ENCODE peak calls at places on chromosomes 2 and 18, in five cellular contexts. C is SJSA1, T is lower lobe of right lung, A is heart left ventricle, V is cardiac muscle cell. O is an unnamed sample. For H3K4me1, the result is how much of the 10 kb centered on the place peaks cover.

GRCh38 chr2:55620123-55620779 is 2.8 kb upstream of the PPP4R3B start:
- DNase-seq in V (peak), T (no peak), A (no peak), C (no peak), O (peak)

GRCh38 chr2:191014653-191015020 is 666 bp upstream of the STAT1 start:
- DNase-seq in A (no peak), C (no peak), V (no peak), T (no peak), O (no peak)

GRCh38 chr2:37080231-37080630 is 3.9 kb downstream of the HEATR5B start:
- DNase-seq in V (no peak), A (no peak), C (no peak), T (no peak), O (no peak)

GRCh38 chr18:37521500-37522465 is 43.8 kb downstream of the CELF4 start:
- DNase-seq in T (no peak), C (no peak), V (no peak), A (no peak), O (no peak)

GRCh38 chr2:82950148-82950547 is 1508.9 kb downstream of the SUCLG1 start:
- DNase-seq in V (no peak), C (no peak), T (no peak), A (no peak), O (no peak)

GRCh38 chr2:26978061-26978596 is 7.7 kb downstream of the MAPRE3 start:
- DNase-seq in T (peak), A (peak), V (peak), C (no peak), O (no peak)

GRCh38 chr2:198136142-198136541 is 331.7 kb downstream of the PLCL1 start:
- DNase-seq in T (no peak), A (no peak), V (no peak), C (no peak), O (no peak)

GRCh38 chr18:1806884-1807615 is 764.3 kb downstream of the METTL4 start:
- DNase-seq in C (no peak), A (no peak), V (peak), T (no peak), O (no peak)

GRCh38 chr2:108587621-108588020 is 53.4 kb downstream of the LIMS1 start:
- DNase-seq in A (peak), T (no peak), V (no peak), C (peak), O (no peak)

GRCh38 chr2:108589786-108590185 is 55.5 kb downstream of the LIMS1 start:
- DNase-seq in T (no peak), A (no peak), V (no peak), C (no peak), O (no peak)

GRCh38 chr2:108586631-108587030 is 52.4 kb downstream of the LIMS1 start:
- DNase-seq in C (no peak), V (no peak), T (no peak), A (peak), O (no peak)

GRCh38 chr2:108589372-108589771 is 55.1 kb downstream of the LIMS1 start:
- DNase-seq in A (no peak), V (no peak), C (no peak), T (no peak), O (no peak)

GRCh38 chr2:108588070-108588668 is 53.9 kb downstream of the LIMS1 start:
- DNase-seq in A (no peak), C (no peak), T (no peak), V (no peak), O (no peak)
- H3K4me1 ChIP-seq in A (under half), C (half or more), T (half or more), V (under half), O (under half)

GRCh38 chr2:160380000-160380570 is 113.5 kb downstream of the RBMS1 start:
- DNase-seq in C (no peak), A (no peak), T (no peak), V (no peak), O (no peak)
- H3K4me1 ChIP-seq in C (half or more), A (half or more), T (half or more), V (under half), O (under half)

GRCh38 chr18:70419526-70419925 is 130.7 kb downstream of the SOCS6 start:
- DNase-seq in A (no peak), T (no peak), C (peak), V (no peak), O (no peak)
- H3K4me1 ChIP-seq in A (under half), T (under half), C (under half), V (under half), O (under half)

GRCh38 chr2:96203130-96204028 is 5.2 kb downstream of the STARD7 start:
- DNase-seq in A (no peak), T (no peak), C (no peak), V (no peak), O (no peak)
- H3K4me1 ChIP-seq in A (under half), T (half or more), C (under half), V (under half), O (under half)

DNA sequence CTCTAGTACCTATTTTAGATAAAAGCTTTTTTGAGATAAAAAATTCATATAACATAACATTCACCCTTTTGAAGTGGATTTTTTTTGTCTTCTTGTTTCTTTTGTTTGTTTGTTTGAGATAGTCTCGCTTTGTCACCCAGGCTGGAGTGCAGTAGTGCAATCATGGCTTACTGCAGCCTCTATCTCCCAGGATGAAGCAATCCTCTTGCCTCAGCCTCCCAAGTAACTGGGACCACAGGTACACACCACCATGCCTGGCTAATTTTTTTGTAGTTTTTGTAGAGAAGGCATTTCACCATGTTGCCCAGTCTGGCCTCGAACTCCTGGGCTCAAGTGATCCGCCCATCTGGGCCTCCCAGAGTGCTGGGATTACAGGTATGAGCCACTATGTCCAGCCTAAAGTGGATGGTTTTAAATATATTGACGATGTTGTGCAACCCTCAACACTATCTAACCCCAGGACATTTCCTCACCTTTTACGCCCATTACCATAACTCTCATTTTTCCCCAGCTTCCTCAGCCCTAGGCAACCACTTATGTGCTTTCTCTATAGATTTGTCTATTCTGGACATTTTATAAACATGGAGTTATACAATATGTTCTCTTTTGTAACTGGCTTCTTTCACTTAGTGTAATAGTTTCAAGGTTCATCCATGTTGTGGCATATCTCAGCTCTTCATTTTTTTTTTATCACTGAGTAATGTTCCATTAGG is 38.8 kb downstream of the CTIF start:
- DNase-seq in A (no peak), V (no peak), C (no peak), T (no peak), O (no peak)
- H3K4me1 ChIP-seq in A (under half), V (under half), C (under half), T (under half), O (under half)

GRCh38 chr2:126038901-126039300 is 617.1 kb upstream of the GYPC start:
- DNase-seq in A (no peak), V (no peak), T (no peak), C (no peak), O (no peak)

GRCh38 chr2:126042089-126042488 is 613.9 kb upstream of the GYPC start:
- DNase-seq in A (no peak), V (no peak), T (no peak), C (no peak), O (no peak)

DNA sequence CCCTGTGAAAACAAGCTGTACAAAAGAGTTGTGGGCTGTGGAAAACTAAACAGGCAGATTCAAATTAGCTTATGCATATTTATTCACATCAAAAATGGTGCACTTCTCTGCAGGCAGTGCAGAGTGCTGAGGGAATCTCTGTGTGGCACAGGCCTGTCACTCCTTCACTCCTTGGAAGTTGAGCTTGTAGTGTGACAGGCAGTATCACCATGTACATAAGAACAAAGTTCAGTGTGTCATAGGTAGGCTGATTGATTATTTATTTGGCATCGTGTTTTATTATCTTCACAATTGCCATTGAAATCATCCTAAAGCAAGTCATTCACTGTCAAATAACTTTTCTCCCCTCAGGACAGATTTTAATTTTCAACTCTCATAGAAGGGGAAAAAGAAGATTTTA is 614.3 kb upstream of the GYPC start:
- DNase-seq in V (no peak), A (no peak), C (no peak), T (no peak), O (no peak)
- H3K4me1 ChIP-seq in V (under half), A (under half), C (under half), T (under half), O (under half)

GRCh38 chr2:101519173-101519492 is 44.2 kb upstream of the RFX8 start:
- DNase-seq in T (no peak), C (no peak), V (no peak), A (no peak), O (no peak)
- H3K4me1 ChIP-seq in T (under half), C (under half), V (under half), A (under half), O (under half)

DNA sequence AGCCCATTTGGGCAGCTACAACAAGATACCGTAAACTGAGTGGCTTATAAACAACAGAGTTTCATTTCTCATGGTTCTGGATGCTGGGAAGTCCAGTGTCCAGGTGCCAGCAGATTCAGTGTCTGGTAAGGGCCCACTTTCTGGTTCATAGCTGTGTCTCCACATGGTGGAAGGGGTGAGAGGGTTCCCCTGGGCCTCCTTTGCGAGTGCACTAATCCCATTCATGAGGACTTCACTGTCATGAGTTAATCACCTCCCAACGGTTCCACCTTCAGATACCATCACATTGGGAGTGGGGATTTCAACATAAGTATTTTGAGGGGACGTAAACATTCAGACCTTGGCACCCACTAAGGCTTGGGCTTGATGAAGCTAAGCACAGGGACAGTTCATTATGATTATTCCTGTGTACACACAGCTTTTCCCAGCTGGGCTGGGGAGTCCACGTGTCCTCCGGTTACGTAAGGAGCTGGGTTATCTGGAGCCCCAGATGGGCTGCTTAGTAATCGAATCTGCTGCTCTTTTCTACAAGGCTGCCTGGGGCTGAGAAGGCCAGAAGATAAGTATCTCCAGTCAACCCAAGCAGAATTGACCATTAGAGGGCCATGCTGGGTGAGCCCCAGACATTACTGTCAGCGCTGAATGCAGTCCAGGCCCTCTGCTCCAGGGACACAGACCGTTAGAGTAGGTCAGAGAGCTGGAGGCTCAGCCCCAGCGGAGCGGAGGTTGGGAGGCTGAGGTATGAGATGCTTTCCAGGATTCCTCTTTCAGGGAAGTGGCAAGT is 42.7 kb downstream of the EPAS1 start:
- DNase-seq in V (no peak), A (peak), C (no peak), T (no peak), O (no peak)
- H3K4me1 ChIP-seq in V (under half), A (half or more), C (under half), T (half or more), O (under half)

DNA sequence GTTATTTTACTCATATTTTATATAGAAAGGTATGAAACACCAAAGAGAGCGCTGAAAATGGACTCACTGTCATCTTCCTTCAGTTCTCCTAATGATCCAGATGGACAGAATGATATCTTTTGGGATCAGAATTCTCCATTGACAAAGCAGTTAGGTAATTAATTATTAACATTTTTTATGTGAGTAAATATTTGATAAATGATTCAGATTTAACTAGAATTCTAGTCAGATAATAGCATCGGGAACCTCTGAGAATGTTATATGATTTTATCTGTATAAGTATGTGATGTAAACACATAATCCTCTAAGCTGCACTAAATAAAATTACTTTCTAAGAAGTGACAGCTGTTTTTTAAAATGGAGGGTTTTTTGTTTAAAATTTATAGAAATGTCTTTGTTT is 2.0 kb downstream of the ETAA1 start:
- DNase-seq in A (no peak), C (no peak), T (no peak), V (no peak), O (no peak)
- H3K4me1 ChIP-seq in A (under half), C (under half), T (under half), V (under half), O (under half)

O was measured in endodermal cell.